ENCODE peak calls at places on chromosome 7, in ten cellular contexts. A is suprapubic skin, J is transverse colon, Z is SK-N-SH, P is GM23338, S is stomach, H is spleen, G is K562, F is HCT116, I is Panc1. C is an unnamed sample.

GRCh38 chr7:22433710-22434460 is 66.1 kb downstream of the STEAP1B start:
- DNase-seq in I (no peak), P (peak), Z (no peak), S (no peak), H (peak), F (no peak), A (no peak), J (no peak), G (peak), C (no peak)

GRCh38 chr7:5614579-5614978 is 166.9 kb downstream of the RNF216 start:
- DNase-seq in S (no peak), I (no peak), Z (peak), F (no peak), A (no peak), J (no peak), H (no peak), P (no peak), G (no peak), C (no peak)

GRCh38 chr7:7569615-7570014 is 2.9 kb downstream of the MIOS start:
- DNase-seq in P (no peak), G (no peak), S (no peak), F (no peak), Z (no peak), J (no peak), I (no peak), A (no peak), H (no peak), C (no peak)

GRCh38 chr7:121752706-121753105 is 120.3 kb upstream of the PTPRZ1 start:
- DNase-seq in G (no peak), S (no peak), A (no peak), I (peak), F (peak), Z (peak), P (peak), J (no peak), H (no peak), C (no peak)

GRCh38 chr7:29989257-29989995 is at the start of gene SCRN1:
- DNase-seq in A (no peak), S (peak), G (peak), J (peak), P (peak), I (no peak), H (peak), Z (peak), F (no peak), C (peak)

GRCh38 chr7:151315038-151315655 is 26.5 kb upstream of the NUB1 start:
- DNase-seq in H (no peak), P (peak), Z (peak), F (peak), I (peak), J (peak), G (peak), A (peak), S (peak), C (peak)

GRCh38 chr7:38673795-38674194 is 42.6 kb upstream of the AMPH start:
- DNase-seq in H (no peak), I (peak), S (no peak), Z (no peak), A (no peak), G (no peak), F (no peak), J (no peak), P (no peak), C (no peak)

GRCh38 chr7:47405921-47406765 is 175.8 kb downstream of the TNS3 start:
- DNase-seq in G (no peak), I (no peak), J (peak), S (peak), A (no peak), H (no peak), Z (no peak), P (no peak), F (no peak), C (peak)

GRCh38 chr7:99928994-99929729 is at the start of gene GJC3:
- DNase-seq in I (no peak), H (peak), Z (peak), J (peak), A (peak), G (peak), S (peak), F (peak), P (peak), C (peak)

GRCh38 chr7:47669178-47669878 is 87.4 kb upstream of the TNS3 start:
- DNase-seq in Z (no peak), G (no peak), P (no peak), A (peak), J (peak), S (peak), F (no peak), H (peak), I (no peak), C (no peak)

GRCh38 chr7:2800923-2801682 is 43.0 kb downstream of the GNA12 start:
- DNase-seq in S (no peak), F (no peak), Z (no peak), P (no peak), H (peak), A (no peak), J (no peak), G (no peak), I (no peak), C (no peak)

GRCh38 chr7:26626156-26626555 is 238.2 kb downstream of the SKAP2 start:
- DNase-seq in Z (no peak), G (no peak), A (no peak), H (no peak), S (no peak), J (no peak), I (no peak), P (no peak), F (no peak), C (no peak)

GRCh38 chr7:130930260-130930659 is 196.3 kb upstream of the KLF14 start:
- DNase-seq in G (peak), F (no peak), H (peak), A (no peak), Z (no peak), P (no peak), S (no peak), I (no peak), J (peak), C (no peak)

GRCh38 chr7:27108390-27109127 is 6.1 kb upstream of the HOXA2 start:
- DNase-seq in P (peak), S (no peak), F (no peak), H (peak), G (no peak), J (peak), A (peak), I (no peak), Z (no peak), C (no peak)

GRCh38 chr7:149794665-149795064 is 21.3 kb upstream of the ZNF467 start:
- DNase-seq in J (no peak), H (no peak), Z (peak), A (no peak), F (no peak), S (no peak), I (no peak), G (peak), P (no peak), C (no peak)

GRCh38 chr7:157465597-157466348 is 129.0 kb downstream of the DNAJB6 start:
- DNase-seq in J (no peak), S (peak), P (no peak), Z (no peak), I (no peak), A (no peak), H (peak), F (no peak), G (no peak), C (no peak)

GRCh38 chr7:119996634-119997033 is 276.3 kb upstream of the KCND2 start:
- DNase-seq in P (no peak), H (no peak), G (no peak), Z (no peak), J (no peak), A (no peak), S (no peak), F (no peak), I (no peak), C (no peak)

GRCh38 chr7:93147358-93147757 is 827 bp downstream of the SAMD9L start:
- DNase-seq in A (no peak), H (peak), F (no peak), P (no peak), Z (no peak), I (no peak), G (no peak), S (peak), J (peak), C (peak)

GRCh38 chr7:44983742-44984477 is 5.1 kb upstream of the MYO1G start:
- DNase-seq in A (no peak), Z (no peak), P (no peak), J (no peak), G (no peak), S (no peak), H (peak), I (no peak), F (no peak), C (no peak)

GRCh38 chr7:103714377-103714927 is 268.4 kb upstream of the SLC26A5 start:
- DNase-seq in F (no peak), G (no peak), A (no peak), S (no peak), I (no peak), Z (peak), J (no peak), P (no peak), H (no peak), C (no peak)

GRCh38 chr7:27737591-27737990 is 2.4 kb upstream of the TAX1BP1 start:
- DNase-seq in Z (no peak), P (no peak), F (no peak), A (no peak), H (no peak), G (no peak), J (no peak), S (no peak), I (no peak), C (no peak)

GRCh38 chr7:142383826-142384507 is 126.1 kb upstream of the PRSS58 start:
- DNase-seq in S (no peak), J (no peak), P (no peak), G (no peak), I (no peak), Z (no peak), A (no peak), F (no peak), H (no peak), C (no peak)

GRCh38 chr7:88597941-88598425 is 161.5 kb upstream of the ZNF804B start:
- DNase-seq in A (no peak), J (no peak), I (no peak), S (no peak), H (no peak), F (no peak), Z (no peak), P (no peak), G (no peak), C (no peak)

GRCh38 chr7:140035400-140036223 is 27.1 kb downstream of the PARP12 start:
- DNase-seq in G (no peak), H (no peak), F (no peak), S (no peak), I (no peak), P (no peak), J (no peak), A (no peak), Z (no peak), C (no peak)

GRCh38 chr7:115005241-115005640 is 83.3 kb downstream of the MDFIC start:
- DNase-seq in F (no peak), S (no peak), Z (no peak), I (no peak), H (no peak), G (no peak), P (no peak), J (no peak), A (no peak), C (no peak)

GRCh38 chr7:142607351-142607750 is 141.9 kb upstream of the PRSS1 start:
- DNase-seq in S (no peak), G (no peak), P (no peak), I (no peak), Z (no peak), F (no peak), H (no peak), J (no peak), A (no peak), C (no peak)

GRCh38 chr7:36079446-36080025 is 73.5 kb upstream of the EEPD1 start:
- DNase-seq in A (no peak), G (no peak), Z (no peak), I (no peak), H (no peak), J (no peak), P (no peak), F (no peak), S (no peak), C (no peak)

GRCh38 chr7:55177068-55177530 is 158.3 kb downstream of the EGFR start:
- DNase-seq in Z (no peak), H (no peak), A (no peak), J (no peak), F (no peak), S (no peak), I (no peak), G (no peak), P (no peak), C (no peak)

GRCh38 chr7:22799633-22800032 is 23.0 kb downstream of the TOMM7 start:
- DNase-seq in P (no peak), A (no peak), J (no peak), Z (no peak), I (no peak), H (no peak), F (no peak), S (no peak), G (no peak), C (no peak)

GRCh38 chr7:95916573-95917371 is 144.4 kb downstream of the DYNC1I1 start:
- DNase-seq in I (peak), F (peak), P (peak), H (peak), S (peak), A (peak), G (peak), Z (peak), J (peak), C (peak)

GRCh38 chr7:73850781-73851207 is 8.5 kb upstream of the METTL27 start:
- DNase-seq in Z (no peak), H (no peak), P (no peak), I (peak), J (peak), S (no peak), G (peak), A (no peak), F (peak), C (no peak)

GRCh38 chr7:157165987-157166386 is 27.3 kb downstream of the UBE3C start:
- DNase-seq in S (no peak), I (no peak), A (no peak), P (no peak), F (no peak), J (no peak), Z (no peak), H (no peak), G (no peak), C (no peak)

GRCh38 chr7:18715988-18716387 is 220.4 kb downstream of the HDAC9 start:
- DNase-seq in H (no peak), S (no peak), G (no peak), F (no peak), J (no peak), P (no peak), A (no peak), I (no peak), Z (no peak), C (no peak)

GRCh38 chr7:26492816-26493215 is 201.2 kb downstream of the SNX10 start:
- DNase-seq in G (no peak), H (no peak), A (no peak), I (no peak), P (no peak), J (peak), F (no peak), S (no peak), Z (no peak), C (no peak)

GRCh38 chr7:26653430-26653911 is 210.9 kb downstream of the SKAP2 start:
- DNase-seq in H (no peak), J (peak), I (no peak), P (no peak), A (no peak), F (no peak), Z (no peak), G (no peak), S (no peak), C (no peak)

GRCh38 chr7:37508063-37508462 is 59.4 kb upstream of the ELMO1 start:
- DNase-seq in J (no peak), A (no peak), S (no peak), P (no peak), Z (no peak), F (no peak), I (no peak), H (no peak), G (no peak), C (no peak)

GRCh38 chr7:70016044-70016770 is 417.9 kb downstream of the AUTS2 start:
- DNase-seq in I (no peak), P (no peak), J (no peak), A (no peak), S (no peak), F (no peak), G (no peak), Z (no peak), H (no peak), C (no peak)

GRCh38 chr7:94360926-94361325 is 33.8 kb upstream of the COL1A2 start:
- DNase-seq in F (no peak), A (no peak), P (no peak), I (no peak), G (no peak), S (no peak), H (no peak), J (no peak), Z (no peak), C (no peak)
- H3K27ac ChIP-seq in F (no peak), A (no peak), P (no peak), I (no peak), G (no peak), S (no peak), H (no peak), J (no peak), Z (no peak), C (no peak)

GRCh38 chr7:106064836-106065559 is 47.1 kb downstream of the SYPL1 start:
- DNase-seq in S (peak), P (no peak), H (peak), Z (peak), F (peak), G (peak), I (peak), J (peak), A (peak), C (peak)
- TF ChIP-seq POLR2AphosphoS5 in S (peak), P (no peak), H (no peak), Z (peak), F (peak), G (no peak), I (peak), J (peak), A (no peak), C (peak)

GRCh38 chr7:98571006-98571405 is 46.1 kb upstream of the NPTX2 start:
- DNase-seq in H (no peak), I (no peak), J (no peak), Z (no peak), P (no peak), F (no peak), S (no peak), G (no peak), A (no peak), C (no peak)
- H3K27ac ChIP-seq in H (no peak), I (no peak), J (no peak), Z (no peak), P (no peak), F (no peak), S (no peak), G (no peak), A (no peak), C (no peak)

DNA sequence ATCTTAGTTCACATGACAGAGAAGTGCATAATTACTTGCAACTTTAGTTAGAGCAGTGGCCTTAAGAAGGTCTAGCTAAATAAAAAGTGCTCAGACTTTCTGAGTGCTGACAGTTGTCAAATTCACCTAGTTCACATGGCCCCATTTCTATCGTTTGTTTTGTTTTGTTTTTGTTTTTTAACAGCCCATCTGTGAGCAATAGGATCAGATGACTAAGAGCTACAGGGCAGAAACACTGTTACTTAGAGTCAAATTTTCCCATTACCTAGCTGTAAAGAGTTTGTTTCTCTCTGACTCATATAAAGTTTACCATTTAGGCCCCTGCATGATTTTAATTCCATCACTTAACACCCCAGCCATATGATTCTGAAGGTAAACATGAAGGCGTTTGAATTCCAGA is 18.8 kb downstream of the CAV1 start:
- DNase-seq in P (no peak), S (no peak), I (no peak), H (no peak), G (no peak), F (no peak), Z (no peak), J (no peak), A (no peak), C (no peak)
- TF ChIP-seq POLR2AphosphoS5 in P (no peak), S (no peak), I (no peak), H (no peak), G (no peak), F (no peak), Z (no peak), J (no peak), A (no peak), C (no peak)

GRCh38 chr7:52862321-52862720 is 173.1 kb upstream of the POM121L12 start:
- DNase-seq in Z (no peak), H (no peak), P (no peak), G (no peak), A (no peak), S (no peak), J (no peak), I (no peak), F (no peak), C (no peak)

DNA sequence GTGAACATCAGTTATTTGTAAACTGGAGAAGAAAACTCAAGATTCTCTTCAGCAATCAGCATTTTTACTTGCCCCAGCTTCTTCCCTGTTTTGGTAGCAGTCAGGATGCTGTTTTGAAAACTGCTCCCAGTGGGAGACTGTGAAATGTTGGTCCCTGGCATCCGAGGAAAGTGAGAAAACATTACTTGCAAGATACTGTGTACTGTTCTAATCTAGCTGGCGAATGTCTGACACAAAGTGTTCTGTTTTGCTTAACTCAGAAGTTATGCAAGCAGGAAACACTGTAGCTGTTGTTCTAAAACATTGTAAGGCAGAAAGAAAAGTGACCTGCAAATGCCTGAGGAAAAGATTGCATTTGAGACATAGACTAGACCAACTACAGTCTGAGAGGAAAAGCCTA is 171.8 kb upstream of the POM121L12 start:
- DNase-seq in G (no peak), A (no peak), H (no peak), J (no peak), P (no peak), F (no peak), Z (no peak), I (no peak), S (no peak), C (no peak)
- H3K27ac ChIP-seq in G (no peak), A (no peak), H (no peak), J (no peak), P (no peak), F (no peak), Z (no peak), I (no peak), S (no peak), C (no peak)

DNA sequence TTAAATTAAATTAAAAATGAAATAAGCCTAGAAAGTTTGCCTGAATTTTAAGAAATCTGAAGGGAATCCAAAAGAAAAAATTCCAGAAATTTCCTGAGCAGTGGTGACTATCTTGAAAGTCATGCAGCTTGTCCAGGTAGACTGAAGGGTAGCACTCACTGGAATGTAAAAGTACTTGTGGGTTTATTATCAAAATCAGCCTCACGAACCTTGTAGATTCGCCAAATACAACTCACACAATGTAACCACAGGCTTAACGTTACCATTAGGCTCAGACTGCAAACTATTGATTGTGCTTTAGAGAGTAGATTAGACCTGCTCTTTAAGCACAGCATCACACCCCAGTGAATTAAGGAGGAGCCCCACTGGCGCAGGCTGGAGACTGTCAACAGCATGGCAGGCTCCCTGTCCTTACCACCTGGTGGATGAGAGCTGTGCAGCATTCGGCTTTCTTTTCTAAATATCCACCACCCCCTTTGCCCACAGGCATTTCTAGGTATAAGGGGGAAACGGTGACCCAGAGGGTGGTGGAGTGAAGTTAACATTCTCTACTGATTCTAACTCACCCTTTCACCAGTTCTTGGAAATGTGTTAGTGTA is 56.7 kb downstream of the GSDME start:
- DNase-seq in P (no peak), G (no peak), Z (no peak), F (no peak), A (no peak), S (no peak), J (no peak), H (peak), I (no peak), C (no peak)
- TF ChIP-seq POLR2AphosphoS5 in P (no peak), G (no peak), Z (no peak), F (no peak), A (no peak), S (no peak), J (no peak), H (no peak), I (no peak), C (no peak)

GRCh38 chr7:108091461-108091831 is 38.7 kb downstream of the LAMB4 start:
- DNase-seq in S (no peak), H (no peak), F (no peak), I (no peak), P (no peak), Z (no peak), J (no peak), G (no peak), A (no peak), C (no peak)

GRCh38 chr7:108089381-108089780 is 40.8 kb downstream of the LAMB4 start:
- DNase-seq in H (no peak), Z (no peak), J (no peak), S (no peak), G (peak), F (no peak), P (no peak), A (no peak), I (no peak), C (no peak)

GRCh38 chr7:108088729-108089128 is 41.4 kb downstream of the LAMB4 start:
- DNase-seq in S (no peak), J (no peak), I (no peak), H (no peak), F (no peak), P (no peak), A (no peak), G (no peak), Z (no peak), C (no peak)

GRCh38 chr7:108093341-108093740 is 36.8 kb downstream of the LAMB4 start:
- DNase-seq in S (no peak), A (no peak), P (no peak), J (no peak), F (no peak), Z (no peak), I (no peak), H (no peak), G (no peak), C (no peak)

GRCh38 chr7:108090791-108091460 is 39.2 kb downstream of the LAMB4 start:
- DNase-seq in I (no peak), S (no peak), Z (no peak), H (no peak), F (no peak), A (no peak), G (peak), P (no peak), J (no peak), C (no peak)
- H3K27ac ChIP-seq in I (no peak), S (no peak), Z (no peak), H (no peak), F (no peak), A (no peak), G (no peak), P (no peak), J (no peak), C (no peak)

GRCh38 chr7:21318190-21318915 is 109.5 kb upstream of the SP4 start:
- DNase-seq in S (no peak), A (no peak), H (no peak), I (no peak), J (no peak), G (no peak), P (no peak), F (no peak), Z (no peak), C (no peak)
- TF ChIP-seq POLR2AphosphoS5 in S (no peak), A (no peak), H (no peak), I (no peak), J (no peak), G (no peak), P (no peak), F (no peak), Z (no peak), C (no peak)